ENCODE peak calls at places on chromosomes 7 and 10, in six cellular contexts. V is fibroblast of mammary gland, B is tibial artery, A is keratinocyte, I is GM23338, D is GM06990. T is an unnamed sample.

GRCh38 chr7:27066148-27066547 is 29.7 kb downstream of the HOXA1 start:
- DNase-seq in D (no peak), A (no peak), V (peak), B (no peak), I (no peak), T (no peak)

GRCh38 chr10:126350216-126350992 is 37.9 kb downstream of the ADAM12 start:
- DNase-seq in I (no peak), B (no peak), A (peak), V (peak), D (no peak), T (no peak)

GRCh38 chr10:132043861-132044695 is 21.7 kb upstream of the JAKMIP3 start:
- DNase-seq in A (no peak), I (no peak), B (no peak), D (no peak), V (no peak), T (no peak)

GRCh38 chr7:30463400-30464145 is 15.0 kb downstream of the NOD1 start:
- DNase-seq in I (no peak), V (no peak), D (no peak), B (no peak), A (no peak), T (peak)

GRCh38 chr7:5693529-5693928 is 87.9 kb downstream of the RNF216 start:
- DNase-seq in A (no peak), I (peak), D (peak), B (peak), V (peak), T (peak)

GRCh38 chr7:1853619-1854520 is 183.8 kb downstream of the ELFN1 start:
- DNase-seq in A (no peak), D (no peak), V (no peak), I (no peak), B (peak), T (no peak)

GRCh38 chr10:71509444-71509843 is 112.7 kb downstream of the CDH23 start:
- DNase-seq in V (peak), A (no peak), D (no peak), I (no peak), B (no peak), T (no peak)

GRCh38 chr7:30162133-30162532 is 27.3 kb downstream of the MTURN start:
- DNase-seq in A (no peak), B (no peak), I (no peak), V (no peak), D (no peak), T (no peak)

GRCh38 chr10:71339796-71340589 is 20.9 kb downstream of the SLC29A3 start:
- DNase-seq in V (no peak), B (no peak), D (no peak), A (no peak), I (no peak), T (no peak)

GRCh38 chr10:131203456-131204357 is 107.8 kb downstream of the TCERG1L start:
- DNase-seq in V (no peak), I (no peak), A (no peak), D (no peak), B (no peak), T (no peak)

GRCh38 chr10:116270691-116271592 is 2.1 kb downstream of the GFRA1 start:
- DNase-seq in D (no peak), A (no peak), B (no peak), V (no peak), I (peak), T (peak)

GRCh38 chr7:71735961-71736556 is 604.1 kb downstream of the GALNT17 start:
- DNase-seq in I (peak), D (peak), A (no peak), V (peak), B (peak), T (peak)

GRCh38 chr10:61000769-61001730 is 57.1 kb upstream of the RHOBTB1 start:
- DNase-seq in D (no peak), B (no peak), V (peak), I (peak), A (no peak), T (no peak)

GRCh38 chr7:117386125-117386709 is 41.1 kb downstream of the ASZ1 start:
- DNase-seq in A (no peak), I (no peak), B (no peak), V (peak), D (no peak), T (no peak)

GRCh38 chr7:117383826-117384225 is 43.5 kb downstream of the ASZ1 start:
- DNase-seq in I (peak), A (no peak), D (no peak), B (no peak), V (no peak), T (no peak)

GRCh38 chr7:117381357-117381756 is 45.9 kb downstream of the ASZ1 start:
- DNase-seq in A (no peak), I (no peak), B (no peak), D (no peak), V (no peak), T (no peak)

GRCh38 chr7:117384693-117385092 is 42.6 kb downstream of the ASZ1 start:
- DNase-seq in B (no peak), I (no peak), V (no peak), A (no peak), D (no peak), T (no peak)

DNA sequence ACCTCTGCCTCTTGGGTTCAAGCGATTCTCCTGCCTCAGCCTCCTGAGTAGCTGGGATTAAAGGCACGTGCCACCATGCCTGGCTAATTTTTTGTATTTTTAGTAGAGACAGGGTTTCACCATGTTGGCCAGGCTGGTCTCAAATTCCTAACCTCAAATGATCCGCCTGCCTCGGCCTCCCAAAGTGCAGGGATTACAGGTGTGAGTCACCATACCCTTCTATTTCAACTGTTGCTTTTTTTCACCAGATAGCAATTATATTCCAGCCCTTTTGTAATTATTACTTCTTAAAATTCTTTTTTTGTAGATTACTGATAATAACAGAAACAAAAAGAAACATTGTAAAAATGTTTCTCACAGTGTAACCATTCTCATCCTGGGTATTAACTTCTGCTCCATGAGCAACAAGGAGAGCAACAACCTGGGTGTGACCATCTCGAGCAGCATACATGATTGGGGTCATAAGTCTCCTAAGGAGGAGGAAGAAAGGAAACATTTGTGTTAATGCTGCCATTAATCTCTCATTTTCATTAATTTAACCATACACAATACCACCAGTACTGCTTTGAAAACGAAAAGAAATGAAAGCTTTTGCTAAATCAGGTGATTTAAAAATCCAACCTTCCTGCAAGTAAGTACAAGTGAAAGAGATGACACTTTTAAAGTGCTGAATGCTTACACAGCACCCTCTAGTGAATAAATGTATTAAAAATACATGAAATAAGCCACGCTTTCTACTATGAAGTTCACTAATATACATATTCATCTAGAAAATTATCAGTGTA is 41.8 kb downstream of the ASZ1 start:
- DNase-seq in V (peak), A (no peak), I (peak), B (no peak), D (no peak), T (peak)
- TF ChIP-seq CTCF in V (peak), A (no peak), I (no peak), B (peak), D (no peak), T (peak)

DNA sequence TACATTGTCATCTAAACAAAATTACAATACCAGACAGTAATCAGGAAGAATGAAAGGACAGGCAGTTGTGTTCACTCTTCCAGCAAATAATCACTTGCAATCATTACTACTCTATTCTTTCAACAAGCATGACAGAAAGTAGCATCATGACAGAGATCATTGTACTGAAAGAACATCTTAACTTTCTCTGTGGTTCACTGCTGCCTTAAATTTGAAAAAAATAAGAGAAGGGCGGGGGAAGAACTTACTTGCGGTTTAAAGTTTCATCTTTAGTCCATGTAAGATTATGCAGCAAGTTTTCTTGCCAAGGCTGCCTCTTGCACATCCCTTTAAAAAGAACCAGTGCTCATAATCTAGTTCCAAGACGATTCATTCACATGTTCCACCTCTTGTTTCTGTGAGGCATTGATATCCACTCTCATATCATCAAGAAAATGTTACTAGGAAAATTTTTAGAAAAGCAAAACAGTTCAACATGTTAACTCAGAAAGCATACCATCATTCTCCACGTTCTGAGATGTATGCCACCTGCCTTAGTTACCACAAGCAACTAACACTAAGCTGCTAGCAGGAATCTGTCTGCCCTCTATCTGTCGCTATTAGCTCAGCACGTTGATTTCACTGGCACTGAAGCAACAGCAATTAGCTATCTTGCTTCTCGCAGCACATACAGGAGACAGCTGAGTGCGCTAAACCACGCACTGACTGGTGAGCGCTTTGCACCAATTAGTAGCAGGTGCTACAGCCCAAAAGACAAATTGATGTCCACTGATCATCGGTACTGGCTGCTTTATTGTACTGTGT is at the start of gene PCDH15:
- DNase-seq in A (no peak), I (peak), V (peak), B (no peak), D (no peak), T (no peak)
- TF ChIP-seq CTCF in A (peak), I (peak), V (peak), B (no peak), D (no peak), T (peak)

GRCh38 chr7:102464577-102465280 is at the start of the genes ALKBH4 and LRWD1:
- DNase-seq in D (peak), B (peak), V (peak), A (peak), I (peak), T (peak)
- TF ChIP-seq CTCF in D (no peak), B (no peak), V (no peak), A (peak), I (peak), T (peak)

GRCh38 chr7:50471970-50472369 is 21.8 kb upstream of the FIGNL1 start:
- DNase-seq in D (no peak), V (no peak), A (no peak), I (no peak), B (no peak), T (no peak)
- TF ChIP-seq CTCF in D (no peak), V (no peak), A (no peak), I (no peak), B (no peak), T (no peak)

DNA sequence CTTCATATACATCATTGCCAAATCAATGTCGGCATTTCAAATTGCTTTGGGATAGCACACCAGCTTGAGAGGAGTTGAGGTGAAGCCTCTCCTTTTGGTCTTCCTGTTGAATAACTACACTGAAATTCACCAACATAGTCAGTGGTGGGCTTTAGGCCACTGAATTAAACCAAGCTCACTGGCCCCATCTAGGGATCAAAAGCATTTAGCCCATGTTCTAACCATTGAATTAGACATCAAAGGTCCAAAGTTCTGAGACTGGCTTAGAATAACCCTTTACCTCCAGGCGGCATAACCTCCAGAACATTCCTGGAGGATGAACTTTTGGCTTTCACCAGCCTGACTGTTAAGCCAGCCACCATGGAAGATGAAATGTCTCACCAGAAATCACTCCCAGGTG is 54.6 kb downstream of the BPGM start:
- DNase-seq in V (peak), B (no peak), D (no peak), I (peak), A (no peak), T (peak)
- TF ChIP-seq CTCF in V (peak), B (no peak), D (peak), I (peak), A (peak), T (peak)

DNA sequence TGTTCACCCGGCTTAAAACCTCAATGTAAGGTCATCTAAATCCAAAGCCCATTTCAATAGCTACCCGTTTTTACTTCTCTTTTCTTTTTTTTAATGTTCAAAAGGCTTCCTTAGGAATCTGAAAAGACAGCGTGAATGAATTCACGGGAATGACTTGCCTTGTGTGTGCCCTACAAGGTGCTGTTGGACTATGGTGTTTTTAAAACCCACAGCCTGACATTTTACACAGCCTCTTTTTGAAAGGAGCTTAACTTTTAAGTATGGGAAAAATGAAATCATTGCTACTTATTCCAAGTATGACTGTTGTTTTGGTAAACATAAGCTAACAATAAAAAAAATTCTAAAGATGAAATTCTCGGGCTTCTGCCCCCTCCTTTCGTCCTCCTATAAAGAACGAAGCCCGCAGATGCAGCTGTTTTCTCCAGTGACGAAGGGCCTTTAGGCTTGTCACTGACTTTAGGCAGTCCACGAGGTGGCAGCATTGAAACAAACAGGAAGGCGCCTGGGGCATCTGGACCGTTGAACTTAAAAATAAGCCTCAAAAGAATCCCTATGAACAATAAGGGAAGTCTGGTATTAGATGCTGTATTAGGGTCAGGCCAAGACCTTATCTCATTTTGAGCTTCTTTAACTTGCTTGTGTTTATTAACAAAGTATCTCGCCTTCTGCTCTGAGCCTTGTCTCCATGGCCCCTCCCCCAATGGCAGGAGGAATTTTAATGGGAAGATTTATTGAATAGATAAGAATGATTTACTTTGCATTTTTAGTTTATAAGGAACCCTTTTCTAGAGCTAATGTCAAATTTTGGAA is 141.2 kb downstream of the NRP1 start:
- DNase-seq in A (peak), I (peak), V (peak), D (no peak), B (peak), T (peak)
- TF ChIP-seq CTCF in A (peak), I (peak), V (peak), D (peak), B (peak), T (peak)

DNA sequence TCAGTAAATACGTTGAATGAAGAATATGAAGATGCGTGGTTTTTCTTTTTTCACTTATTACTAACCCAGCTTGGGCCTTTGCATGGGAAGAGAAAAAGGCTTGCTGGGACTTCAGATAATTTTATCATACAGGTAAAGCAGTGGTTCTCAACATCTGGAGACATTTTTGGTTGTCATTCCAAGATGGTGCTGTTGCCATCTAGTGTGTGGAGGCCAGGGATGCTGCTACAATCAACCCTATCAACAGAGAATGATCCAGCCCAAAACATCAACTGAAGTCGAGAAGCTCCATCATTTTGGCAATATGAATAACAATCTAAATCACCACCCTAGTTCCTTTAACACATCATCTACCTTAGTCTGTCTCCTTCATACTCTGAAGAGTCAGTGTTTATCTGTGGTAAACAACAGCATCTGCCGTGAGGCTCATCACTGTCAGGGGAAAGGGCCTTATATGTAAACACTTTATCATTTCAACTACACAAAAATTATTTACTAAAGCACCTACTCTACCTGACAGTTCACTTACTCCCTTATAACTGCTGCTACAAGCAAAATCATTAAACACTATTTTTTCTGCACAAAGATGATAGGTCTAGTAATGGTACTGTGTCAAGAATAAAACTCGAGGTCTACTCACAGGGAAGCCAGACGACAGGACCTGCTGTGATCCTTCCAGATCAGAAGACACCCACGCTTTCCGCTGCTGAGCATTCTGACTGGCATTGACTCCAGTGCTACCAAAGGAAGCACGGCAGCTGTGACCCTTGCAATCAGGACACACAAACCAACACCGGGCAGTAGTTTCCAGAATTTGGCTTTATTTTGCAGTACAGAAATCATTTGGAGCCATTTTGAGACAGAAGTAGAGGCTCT is 48.6 kb downstream of the GDI2 start:
- DNase-seq in I (no peak), V (no peak), B (no peak), A (no peak), D (no peak), T (no peak)
- TF ChIP-seq CTCF in I (peak), V (no peak), B (no peak), A (peak), D (no peak), T (peak)

T was measured in GM10248.